ENCODE peak calls at places on chromosomes 16 and 17, in ten cellular contexts. D, Y, U, M, I, C, N, Z, T and Q are unnamed samples.

GRCh38 chr16:47956881-47957280 is 198.9 kb downstream of the ABCC12 start:
- DNase-seq in D (no peak), Y (no peak), U (no peak), M (no peak), I (no peak), C (no peak), N (no peak), Z (no peak), T (no peak), Q (no peak)

GRCh38 chr17:42018988-42019387 is 902 bp upstream of the NKIRAS2 start:
- DNase-seq in D (no peak), Y (no peak), U (no peak), M (no peak), I (no peak), C (no peak), N (no peak), Z (no peak), T (no peak), Q (no peak)

GRCh38 chr16:78984887-78985464 is 615.6 kb downstream of the MAF start:
- DNase-seq in D (no peak), Y (no peak), U (no peak), M (no peak), I (no peak), C (no peak), N (no peak), Z (no peak), T (no peak), Q (no peak)

GRCh38 chr17:17176341-17176740 is 29.8 kb downstream of the PLD6 start:
- DNase-seq in D (no peak), Y (no peak), U (no peak), M (no peak), I (no peak), C (no peak), N (no peak), Z (no peak), T (no peak), Q (no peak)

GRCh38 chr17:81291662-81292061 is 3.4 kb downstream of the SLC38A10 start:
- DNase-seq in D (peak), Y (peak), U (peak), M (peak), I (peak), C (peak), N (peak), Z (peak), T (peak), Q (no peak)

GRCh38 chr16:53091508-53092211 is 36.9 kb downstream of the CHD9 start:
- DNase-seq in D (peak), Y (peak), U (peak), M (peak), I (peak), C (peak), N (peak), Z (peak), T (peak), Q (peak)

GRCh38 chr17:1434150-1434549 is 21.9 kb downstream of the CRK start:
- DNase-seq in D (no peak), Y (peak), U (no peak), M (no peak), I (no peak), C (no peak), N (no peak), Z (no peak), T (no peak), Q (no peak)

GRCh38 chr16:57446530-57447141 is 549 bp downstream of the CIAPIN1 start:
- DNase-seq in D (peak), Y (peak), U (peak), M (no peak), I (peak), C (peak), N (no peak), Z (peak), T (peak), Q (no peak)

GRCh38 chr17:80856863-80857488 is 134.7 kb upstream of the CHMP6 start:
- DNase-seq in D (no peak), Y (no peak), U (no peak), M (no peak), I (no peak), C (no peak), N (no peak), Z (no peak), T (no peak), Q (no peak)

GRCh38 chr16:53129281-53130192 is 74.7 kb downstream of the CHD9 start:
- DNase-seq in D (peak), Y (peak), U (peak), M (no peak), I (no peak), C (peak), N (no peak), Z (no peak), T (no peak), Q (peak)

GRCh38 chr17:64413505-64413904 is 22.8 kb upstream of the PECAM1 start:
- DNase-seq in D (no peak), Y (no peak), U (no peak), M (no peak), I (no peak), C (peak), N (no peak), Z (no peak), T (no peak), Q (no peak)

GRCh38 chr17:11986939-11987329 is 10.3 kb downstream of the ZNF18 start:
- DNase-seq in D (no peak), Y (peak), U (peak), M (no peak), I (no peak), C (peak), N (peak), Z (no peak), T (no peak), Q (peak)

GRCh38 chr16:84489141-84489540 is 15.3 kb downstream of the MEAK7 start:
- DNase-seq in D (no peak), Y (no peak), U (no peak), M (no peak), I (peak), C (no peak), N (no peak), Z (no peak), T (no peak), Q (no peak)

GRCh38 chr17:40000161-40000560 is 15.1 kb upstream of the CSF3 start:
- DNase-seq in D (no peak), Y (no peak), U (no peak), M (no peak), I (no peak), C (no peak), N (no peak), Z (no peak), T (no peak), Q (no peak)

GRCh38 chr16:66847533-66848057 is 3.4 kb downstream of the CA7 start:
- DNase-seq in D (no peak), Y (no peak), U (no peak), M (no peak), I (no peak), C (no peak), N (no peak), Z (no peak), T (no peak), Q (no peak)

GRCh38 chr16:9706217-9706616 is 476.0 kb downstream of the GRIN2A start:
- DNase-seq in D (no peak), Y (peak), U (no peak), M (no peak), I (no peak), C (no peak), N (no peak), Z (no peak), T (no peak), Q (no peak)

GRCh38 chr17:76120658-76121008 is 17.0 kb upstream of the EXOC7 start:
- DNase-seq in D (no peak), Y (no peak), U (no peak), M (no peak), I (no peak), C (no peak), N (no peak), Z (no peak), T (no peak), Q (no peak)

GRCh38 chr17:76123749-76124581 is 17.1 kb downstream of the FOXJ1 start:
- DNase-seq in D (no peak), Y (no peak), U (no peak), M (peak), I (no peak), C (peak), N (no peak), Z (no peak), T (no peak), Q (no peak)

GRCh38 chr17:76122411-76123126 is 18.5 kb downstream of the FOXJ1 start:
- DNase-seq in D (no peak), Y (no peak), U (no peak), M (peak), I (no peak), C (no peak), N (no peak), Z (no peak), T (no peak), Q (no peak)

GRCh38 chr17:76123127-76123499 is 17.9 kb downstream of the FOXJ1 start:
- DNase-seq in D (no peak), Y (no peak), U (no peak), M (no peak), I (no peak), C (no peak), N (no peak), Z (no peak), T (no peak), Q (no peak)

GRCh38 chr17:76121932-76122383 is 18.4 kb upstream of the EXOC7 start:
- DNase-seq in D (no peak), Y (no peak), U (no peak), M (no peak), I (no peak), C (no peak), N (no peak), Z (no peak), T (no peak), Q (no peak)
- TF ChIP-seq CTCF in D (no peak), Y (no peak), U (no peak), M (no peak), I (no peak), C (no peak), N (no peak), Z (no peak), T (no peak), Q (no peak)

DNA sequence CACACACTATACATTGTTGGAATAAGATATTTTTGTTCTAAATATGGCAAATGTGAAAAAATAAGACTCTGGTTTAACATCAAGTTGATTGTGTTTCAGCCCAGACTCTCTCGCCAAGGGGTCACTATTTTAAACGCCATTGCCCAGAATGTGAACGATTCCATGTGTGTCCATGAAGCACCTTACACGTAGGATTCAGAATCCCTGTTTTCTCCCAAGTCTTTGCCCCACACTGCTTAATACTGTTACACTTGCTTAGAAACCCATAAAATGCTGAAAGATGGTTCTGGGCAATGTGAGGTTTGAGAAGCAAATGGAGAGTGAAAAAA is 7.7 kb downstream of the HS3ST3B1 start:
- DNase-seq in D (no peak), Y (no peak), U (no peak), M (no peak), I (no peak), C (no peak), N (no peak), Z (no peak), T (no peak), Q (no peak)
- H3K4me3 ChIP-seq in D (no peak), Y (peak), U (peak), M (peak), I (no peak), C (no peak), N (peak), Z (peak), T (peak), Q (peak)

DNA sequence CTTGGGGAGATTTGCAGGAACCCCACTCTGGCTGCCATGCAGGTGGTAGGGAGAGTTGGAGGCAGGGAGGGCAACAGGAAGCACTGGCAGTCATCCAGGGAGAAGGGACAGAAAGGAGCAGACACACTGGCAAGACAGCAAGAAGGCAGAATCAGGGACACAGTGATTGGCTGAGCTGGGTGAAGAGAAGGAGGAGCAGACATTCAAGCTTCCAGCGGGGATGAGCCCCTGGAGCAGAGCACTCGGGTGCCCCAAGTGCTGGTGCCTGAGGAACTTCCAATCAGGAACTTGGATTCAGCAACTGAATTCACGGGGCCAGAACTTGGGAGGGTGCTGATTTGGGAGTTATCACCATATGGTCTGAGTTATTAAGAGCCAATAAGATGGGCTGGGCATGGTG is 6.3 kb upstream of the ITGA3 start:
- DNase-seq in D (no peak), Y (no peak), U (no peak), M (no peak), I (no peak), C (no peak), N (no peak), Z (no peak), T (no peak), Q (no peak)
- TF ChIP-seq CTCF in D (no peak), Y (no peak), U (no peak), M (no peak), I (no peak), C (no peak), N (no peak), Z (no peak), T (no peak), Q (no peak)

GRCh38 chr17:7407483-7408231 is at the start of gene NLGN2:
- DNase-seq in D (no peak), Y (no peak), U (no peak), M (no peak), I (no peak), C (no peak), N (no peak), Z (no peak), T (no peak), Q (no peak)
- H3K4me3 ChIP-seq in D (no peak), Y (no peak), U (no peak), M (no peak), I (no peak), C (no peak), N (peak), Z (no peak), T (no peak), Q (peak)

DNA sequence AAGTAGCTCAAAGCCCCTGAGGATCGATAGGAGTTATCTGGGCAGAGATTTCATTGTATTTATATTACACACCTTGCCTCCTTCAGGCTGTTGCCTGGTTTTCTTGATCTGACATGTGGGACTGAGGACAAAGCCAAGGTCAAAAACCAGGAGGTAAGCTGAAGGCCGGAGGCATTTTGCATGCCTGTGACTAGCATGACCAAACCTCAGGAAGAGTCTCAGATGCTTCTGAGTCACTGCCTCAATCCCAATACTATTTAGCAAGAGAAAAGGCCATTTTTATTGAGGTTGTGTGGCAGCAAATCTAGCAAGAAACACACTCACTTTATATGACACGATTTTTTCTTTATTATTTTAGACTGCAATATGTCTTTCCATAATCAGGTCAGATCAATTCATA is 968.1 kb downstream of the CDH11 start:
- DNase-seq in D (no peak), Y (no peak), U (peak), M (no peak), I (no peak), C (no peak), N (no peak), Z (no peak), T (no peak), Q (no peak)
- TF ChIP-seq CTCF in D (no peak), Y (no peak), U (no peak), M (no peak), I (no peak), C (no peak), N (no peak), Z (no peak), T (no peak), Q (no peak)

DNA sequence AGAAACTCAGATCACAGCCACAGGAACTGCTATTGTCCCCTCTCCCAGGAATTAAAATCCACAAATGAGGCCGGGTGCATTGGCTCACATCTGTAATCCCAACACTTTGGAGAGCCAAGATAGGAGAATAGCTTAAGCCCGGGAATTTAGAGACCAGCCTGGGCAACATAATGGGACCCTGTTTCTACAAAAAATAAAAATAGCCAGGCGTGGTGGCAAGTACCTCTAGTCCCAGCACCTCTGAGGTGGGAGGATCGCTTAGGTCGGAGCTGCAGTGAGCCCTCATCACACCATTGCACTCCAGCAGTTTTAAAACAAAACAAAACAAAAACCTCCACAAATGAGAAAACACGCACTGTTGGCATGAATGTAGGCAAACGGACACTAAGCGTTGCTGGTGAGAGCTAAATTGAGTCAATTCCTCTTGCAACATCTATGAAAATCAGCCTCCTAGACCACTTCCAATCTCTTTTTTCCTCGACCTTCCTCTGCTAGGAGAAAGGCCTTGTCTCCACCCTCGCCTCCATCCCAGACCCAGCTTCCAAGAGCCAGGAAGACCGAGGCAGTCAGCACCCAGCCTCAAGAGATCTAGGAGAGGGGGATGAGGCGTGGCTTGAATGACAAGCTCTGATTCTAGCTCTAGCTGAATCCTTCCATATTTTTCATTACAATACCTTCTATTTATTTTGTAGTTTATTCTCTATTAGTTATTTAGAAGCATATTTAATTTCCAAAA is 14.8 kb downstream of the TLE7 start:
- DNase-seq in D (no peak), Y (no peak), U (no peak), M (no peak), I (no peak), C (no peak), N (no peak), Z (no peak), T (no peak), Q (no peak)
- H3K4me3 ChIP-seq in D (no peak), Y (no peak), U (no peak), M (no peak), I (no peak), C (no peak), N (peak), Z (no peak), T (no peak), Q (no peak)

DNA sequence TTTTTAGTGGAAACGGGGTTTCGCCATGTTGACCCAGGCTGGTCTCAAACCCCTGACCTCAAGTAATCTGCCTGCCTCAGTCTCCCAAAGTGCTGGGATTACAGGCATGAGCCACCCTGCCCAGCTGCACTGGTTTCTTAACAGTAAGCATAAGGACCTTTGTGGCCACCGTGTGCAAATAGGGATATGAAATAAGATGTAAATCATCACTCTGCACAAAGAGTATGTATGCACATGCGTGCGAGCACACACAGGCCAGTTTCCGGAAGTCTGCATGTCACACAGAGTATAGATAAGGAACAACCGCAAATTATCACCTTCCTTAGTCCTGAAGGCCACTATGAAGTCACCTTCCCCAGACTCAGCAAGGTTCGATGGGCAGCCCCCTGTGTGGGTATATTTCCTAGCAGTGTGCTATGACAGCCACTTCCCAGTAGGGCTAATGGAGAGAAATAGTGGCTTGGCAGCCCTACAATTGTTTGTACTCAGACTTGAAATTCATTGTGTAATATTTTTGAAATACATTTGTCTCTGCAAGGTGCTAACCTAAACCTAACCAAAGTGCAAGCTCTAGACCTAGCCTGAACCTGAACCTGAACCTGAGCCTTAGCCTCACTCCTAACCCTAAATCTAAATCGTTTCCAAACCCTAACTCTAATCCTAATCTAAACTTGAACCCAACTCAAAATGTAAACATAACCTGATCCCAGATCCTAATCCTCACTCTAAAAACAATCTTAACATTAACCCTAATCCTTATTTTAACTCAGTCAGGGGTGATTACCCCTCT is 48.4 kb upstream of the SKAP1 start:
- DNase-seq in D (no peak), Y (no peak), U (no peak), M (no peak), I (peak), C (no peak), N (no peak), Z (no peak), T (no peak), Q (no peak)
- TF ChIP-seq CTCF in D (no peak), Y (peak), U (no peak), M (no peak), I (no peak), C (no peak), N (no peak), Z (no peak), T (no peak), Q (peak)

GRCh38 chr17:82457071-82457789 is 1.3 kb upstream of the NARF start:
- DNase-seq in D (no peak), Y (peak), U (no peak), M (no peak), I (peak), C (peak), N (no peak), Z (no peak), T (no peak), Q (no peak)
- H3K4me3 ChIP-seq in D (peak), Y (peak), U (no peak), M (peak), I (no peak), C (peak), N (peak), Z (peak), T (peak), Q (peak)